ENCODE peak calls at places on chromosomes 5 and 9, in ten cellular contexts. One of them, this sample, is unnamed.
A peak's percentile ranks its signal among the peaks of the same experiment; 100 is the strongest.

GRCh38 chr9:68978054-68978453 is 35.9 kb downstream of the PRKACG start:
- DNase-seq in astrocyte: no peak
- DNase-seq in SJSA1: no peak
- DNase-seq in left lung: no peak
- DNase-seq in GM23248: no peak
- DNase-seq in prostate gland: no peak
- DNase-seq in CD8-positive, alpha-beta T cell: no peak
- DNase-seq in body of pancreas: no peak
- DNase-seq in effector memory CD4-positive, alpha-beta T cell: no peak
- DNase-seq in neural progenitor cell: no peak
- DNase-seq in this sample: no peak

GRCh38 chr5:123719004-123719403 is 207.0 kb downstream of the CSNK1G3 start:
- DNase-seq in body of pancreas: no peak
- DNase-seq in astrocyte: no peak
- DNase-seq in neural progenitor cell: peak; percentile 18
- DNase-seq in SJSA1: no peak
- DNase-seq in left lung: no peak
- DNase-seq in prostate gland: no peak
- DNase-seq in GM23248: peak; percentile 32
- DNase-seq in effector memory CD4-positive, alpha-beta T cell: no peak
- DNase-seq in CD8-positive, alpha-beta T cell: no peak
- DNase-seq in this sample: no peak

GRCh38 chr5:18992264-18992663 is 995.7 kb downstream of the CDH18 start:
- DNase-seq in SJSA1: no peak
- DNase-seq in astrocyte: no peak
- DNase-seq in neural progenitor cell: no peak
- DNase-seq in CD8-positive, alpha-beta T cell: no peak
- DNase-seq in prostate gland: no peak
- DNase-seq in effector memory CD4-positive, alpha-beta T cell: no peak
- DNase-seq in GM23248: no peak
- DNase-seq in left lung: no peak
- DNase-seq in body of pancreas: no peak
- DNase-seq in this sample: no peak

GRCh38 chr9:13917534-13917933 is 396.4 kb downstream of the NFIB start:
- DNase-seq in SJSA1: no peak
- DNase-seq in GM23248: no peak
- DNase-seq in left lung: no peak
- DNase-seq in astrocyte: no peak
- DNase-seq in CD8-positive, alpha-beta T cell: no peak
- DNase-seq in prostate gland: no peak
- DNase-seq in effector memory CD4-positive, alpha-beta T cell: no peak
- DNase-seq in body of pancreas: no peak
- DNase-seq in neural progenitor cell: no peak
- DNase-seq in this sample: no peak

GRCh38 chr9:123359546-123359945 is 3.5 kb downstream of the CRB2 start:
- DNase-seq in left lung: no peak
- DNase-seq in prostate gland: no peak
- DNase-seq in effector memory CD4-positive, alpha-beta T cell: no peak
- DNase-seq in GM23248: no peak
- DNase-seq in CD8-positive, alpha-beta T cell: no peak
- DNase-seq in astrocyte: no peak
- DNase-seq in body of pancreas: peak; percentile 36
- DNase-seq in neural progenitor cell: no peak
- DNase-seq in SJSA1: no peak
- DNase-seq in this sample: no peak

GRCh38 chr5:15992918-15993317 is 186.7 kb downstream of the MARCHF11 start:
- DNase-seq in GM23248: peak; percentile 67
- DNase-seq in left lung: no peak
- DNase-seq in astrocyte: peak; percentile 74
- DNase-seq in effector memory CD4-positive, alpha-beta T cell: no peak
- DNase-seq in CD8-positive, alpha-beta T cell: no peak
- DNase-seq in SJSA1: no peak
- DNase-seq in neural progenitor cell: no peak
- DNase-seq in prostate gland: no peak
- DNase-seq in body of pancreas: no peak
- DNase-seq in this sample: no peak

GRCh38 chr9:1208185-1208584 is 158.0 kb downstream of the DMRT2 start:
- DNase-seq in prostate gland: no peak
- DNase-seq in astrocyte: peak; percentile 42
- DNase-seq in effector memory CD4-positive, alpha-beta T cell: no peak
- DNase-seq in CD8-positive, alpha-beta T cell: no peak
- DNase-seq in left lung: no peak
- DNase-seq in SJSA1: no peak
- DNase-seq in body of pancreas: no peak
- DNase-seq in GM23248: peak; percentile 94
- DNase-seq in neural progenitor cell: no peak
- DNase-seq in this sample: peak; percentile 61

GRCh38 chr9:35553670-35554543 is 51.2 kb upstream of the TESK1 start:
- DNase-seq in SJSA1: peak; percentile 60
- DNase-seq in GM23248: peak; percentile 89
- DNase-seq in astrocyte: peak; percentile 41
- DNase-seq in effector memory CD4-positive, alpha-beta T cell: peak; percentile 6
- DNase-seq in left lung: no peak
- DNase-seq in prostate gland: peak; percentile 44
- DNase-seq in body of pancreas: peak; percentile 79
- DNase-seq in CD8-positive, alpha-beta T cell: peak; percentile 18
- DNase-seq in neural progenitor cell: peak; percentile 84
- DNase-seq in this sample: no peak

GRCh38 chr9:87712801-87713277 is 13.1 kb upstream of the CTSL start:
- DNase-seq in GM23248: no peak
- DNase-seq in left lung: no peak
- DNase-seq in body of pancreas: no peak
- DNase-seq in astrocyte: peak; percentile 5
- DNase-seq in prostate gland: no peak
- DNase-seq in neural progenitor cell: no peak
- DNase-seq in CD8-positive, alpha-beta T cell: no peak
- DNase-seq in SJSA1: no peak
- DNase-seq in effector memory CD4-positive, alpha-beta T cell: no peak
- DNase-seq in this sample: no peak

GRCh38 chr9:87713278-87713989 is 12.5 kb upstream of the CTSL start:
- DNase-seq in prostate gland: no peak
- DNase-seq in effector memory CD4-positive, alpha-beta T cell: no peak
- DNase-seq in CD8-positive, alpha-beta T cell: no peak
- DNase-seq in neural progenitor cell: no peak
- DNase-seq in SJSA1: peak; percentile 94
- DNase-seq in astrocyte: peak; percentile 98
- DNase-seq in body of pancreas: peak; percentile 60
- DNase-seq in GM23248: peak; percentile 100
- DNase-seq in left lung: peak; percentile 88
- DNase-seq in this sample: peak; percentile 96

GRCh38 chr9:87714819-87715218 is 11.1 kb upstream of the CTSL start:
- DNase-seq in left lung: no peak
- DNase-seq in GM23248: peak; percentile 89
- DNase-seq in body of pancreas: peak; percentile 85
- DNase-seq in SJSA1: no peak
- DNase-seq in effector memory CD4-positive, alpha-beta T cell: no peak
- DNase-seq in neural progenitor cell: no peak
- DNase-seq in CD8-positive, alpha-beta T cell: no peak
- DNase-seq in prostate gland: peak; percentile 82
- DNase-seq in astrocyte: peak; percentile 75
- DNase-seq in this sample: no peak

GRCh38 chr9:87711857-87712800 is 13.8 kb upstream of the CTSL start:
- DNase-seq in neural progenitor cell: no peak
- DNase-seq in astrocyte: peak; percentile 73
- DNase-seq in SJSA1: peak; percentile 84
- DNase-seq in GM23248: peak; percentile 97
- DNase-seq in CD8-positive, alpha-beta T cell: no peak
- DNase-seq in prostate gland: no peak
- DNase-seq in body of pancreas: no peak
- DNase-seq in effector memory CD4-positive, alpha-beta T cell: no peak
- DNase-seq in left lung: no peak
- DNase-seq in this sample: peak; percentile 85

GRCh38 chr9:87713990-87714335 is 12.0 kb upstream of the CTSL start:
- DNase-seq in left lung: no peak
- DNase-seq in body of pancreas: no peak
- DNase-seq in CD8-positive, alpha-beta T cell: no peak
- DNase-seq in prostate gland: no peak
- DNase-seq in effector memory CD4-positive, alpha-beta T cell: no peak
- DNase-seq in GM23248: no peak
- DNase-seq in SJSA1: no peak
- DNase-seq in astrocyte: no peak
- DNase-seq in neural progenitor cell: no peak
- DNase-seq in this sample: no peak
- H3K4me1 ChIP-seq in left lung: peaks cover 10% of the 10 kb centered on the region
- H3K4me1 ChIP-seq in body of pancreas: peaks cover 25% of the 10 kb centered on the region
- H3K4me1 ChIP-seq in CD8-positive, alpha-beta T cell: peaks cover 10% of the 10 kb centered on the region
- H3K4me1 ChIP-seq in prostate gland: peaks cover 3% of the 10 kb centered on the region
- H3K4me1 ChIP-seq in effector memory CD4-positive, alpha-beta T cell: peaks cover 7% of the 10 kb centered on the region
- H3K4me1 ChIP-seq in GM23248: peaks cover 50% of the 10 kb centered on the region
- H3K4me1 ChIP-seq in SJSA1: peaks cover 58% of the 10 kb centered on the region
- H3K4me1 ChIP-seq in astrocyte: peaks cover 35% of the 10 kb centered on the region
- H3K4me1 ChIP-seq in neural progenitor cell: no peaks in the 10 kb centered on the region
- H3K4me1 ChIP-seq in this sample: peaks cover 23% of the 10 kb centered on the region

DNA sequence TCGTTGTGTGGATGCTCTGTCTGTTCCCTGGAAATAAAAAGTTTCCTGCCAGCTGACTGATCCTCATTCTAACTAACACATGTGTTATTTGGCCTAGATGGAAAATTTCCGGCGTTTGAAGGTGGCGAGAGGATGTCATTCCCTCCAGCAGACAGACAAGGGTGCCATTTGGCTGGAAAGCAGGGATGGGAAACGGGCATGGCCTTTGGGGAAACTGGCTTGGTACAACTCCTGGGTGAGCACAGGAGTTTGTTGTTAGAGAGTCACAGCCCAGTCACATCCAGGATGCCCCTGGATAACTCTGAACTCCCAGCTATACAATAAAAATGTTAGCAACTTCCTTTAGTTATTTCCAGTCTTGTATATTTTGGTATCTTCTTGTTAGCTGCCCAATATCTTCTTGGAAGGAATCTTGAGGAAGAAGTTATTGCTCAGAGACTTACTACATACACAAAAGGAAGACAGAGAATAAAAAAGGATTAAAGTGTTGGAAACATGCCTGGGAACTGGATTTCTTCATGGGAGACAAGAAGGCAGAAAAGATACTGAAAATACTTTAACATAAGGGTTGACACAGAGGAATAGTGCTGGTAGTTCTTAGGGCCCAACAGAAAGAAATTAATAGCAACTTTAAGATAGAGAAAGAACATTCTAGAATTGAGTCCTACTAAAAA is 41.9 kb downstream of the TEK start:
- DNase-seq in effector memory CD4-positive, alpha-beta T cell: no peak
- DNase-seq in left lung: no peak
- DNase-seq in neural progenitor cell: no peak
- DNase-seq in body of pancreas: no peak
- DNase-seq in astrocyte: peak; percentile 23
- DNase-seq in SJSA1: no peak
- DNase-seq in prostate gland: no peak
- DNase-seq in CD8-positive, alpha-beta T cell: no peak
- DNase-seq in GM23248: peak; percentile 47
- DNase-seq in this sample: no peak
- H3K4me1 ChIP-seq in effector memory CD4-positive, alpha-beta T cell: no peaks in the 10 kb centered on the region
- H3K4me1 ChIP-seq in left lung: peaks cover 21% of the 10 kb centered on the region
- H3K4me1 ChIP-seq in neural progenitor cell: no peaks in the 10 kb centered on the region
- H3K4me1 ChIP-seq in body of pancreas: no peaks in the 10 kb centered on the region
- H3K4me1 ChIP-seq in astrocyte: peaks cover 27% of the 10 kb centered on the region
- H3K4me1 ChIP-seq in SJSA1: peaks cover 35% of the 10 kb centered on the region
- H3K4me1 ChIP-seq in prostate gland: no peaks in the 10 kb centered on the region
- H3K4me1 ChIP-seq in CD8-positive, alpha-beta T cell: no peaks in the 10 kb centered on the region
- H3K4me1 ChIP-seq in GM23248: peaks cover 43% of the 10 kb centered on the region
- H3K4me1 ChIP-seq in this sample: peaks cover 21% of the 10 kb centered on the region

GRCh38 chr5:106766913-106767312 is 903.8 kb downstream of the EFNA5 start:
- DNase-seq in SJSA1: no peak
- DNase-seq in left lung: no peak
- DNase-seq in prostate gland: no peak
- DNase-seq in astrocyte: no peak
- DNase-seq in effector memory CD4-positive, alpha-beta T cell: no peak
- DNase-seq in GM23248: no peak
- DNase-seq in body of pancreas: no peak
- DNase-seq in neural progenitor cell: no peak
- DNase-seq in CD8-positive, alpha-beta T cell: no peak
- DNase-seq in this sample: no peak
- H3K4me1 ChIP-seq in SJSA1: no peaks in the 10 kb centered on the region
- H3K4me1 ChIP-seq in left lung: no peaks in the 10 kb centered on the region
- H3K4me1 ChIP-seq in prostate gland: no peaks in the 10 kb centered on the region
- H3K4me1 ChIP-seq in astrocyte: no peaks in the 10 kb centered on the region
- H3K4me1 ChIP-seq in effector memory CD4-positive, alpha-beta T cell: no peaks in the 10 kb centered on the region
- H3K4me1 ChIP-seq in GM23248: no peaks in the 10 kb centered on the region
- H3K4me1 ChIP-seq in body of pancreas: no peaks in the 10 kb centered on the region
- H3K4me1 ChIP-seq in neural progenitor cell: no peaks in the 10 kb centered on the region
- H3K4me1 ChIP-seq in CD8-positive, alpha-beta T cell: no peaks in the 10 kb centered on the region
- H3K4me1 ChIP-seq in this sample: no peaks in the 10 kb centered on the region

GRCh38 chr5:132394681-132395259 is 25.3 kb downstream of the SLC22A5 start:
- DNase-seq in GM23248: no peak
- DNase-seq in CD8-positive, alpha-beta T cell: no peak
- DNase-seq in astrocyte: no peak
- DNase-seq in SJSA1: no peak
- DNase-seq in left lung: no peak
- DNase-seq in body of pancreas: no peak
- DNase-seq in effector memory CD4-positive, alpha-beta T cell: no peak
- DNase-seq in prostate gland: no peak
- DNase-seq in neural progenitor cell: no peak
- DNase-seq in this sample: no peak
- H3K4me1 ChIP-seq in GM23248: peaks cover 7% of the 10 kb centered on the region
- H3K4me1 ChIP-seq in CD8-positive, alpha-beta T cell: peaks cover 41% of the 10 kb centered on the region
- H3K4me1 ChIP-seq in astrocyte: peaks cover 8% of the 10 kb centered on the region
- H3K4me1 ChIP-seq in SJSA1: peaks cover 16% of the 10 kb centered on the region
- H3K4me1 ChIP-seq in left lung: no peaks in the 10 kb centered on the region
- H3K4me1 ChIP-seq in body of pancreas: no peaks in the 10 kb centered on the region
- H3K4me1 ChIP-seq in effector memory CD4-positive, alpha-beta T cell: peaks cover 34% of the 10 kb centered on the region
- H3K4me1 ChIP-seq in prostate gland: no peaks in the 10 kb centered on the region
- H3K4me1 ChIP-seq in neural progenitor cell: peaks cover 5% of the 10 kb centered on the region
- H3K4me1 ChIP-seq in this sample: peaks cover 62% of the 10 kb centered on the region

GRCh38 chr9:32839013-32839442 is 55.7 kb downstream of the TMEM215 start:
- DNase-seq in prostate gland: no peak
- DNase-seq in body of pancreas: no peak
- DNase-seq in CD8-positive, alpha-beta T cell: no peak
- DNase-seq in left lung: no peak
- DNase-seq in GM23248: no peak
- DNase-seq in effector memory CD4-positive, alpha-beta T cell: no peak
- DNase-seq in astrocyte: no peak
- DNase-seq in neural progenitor cell: no peak
- DNase-seq in SJSA1: no peak
- DNase-seq in this sample: no peak

GRCh38 chr9:32839486-32839885 is 56.1 kb downstream of the TMEM215 start:
- DNase-seq in CD8-positive, alpha-beta T cell: no peak
- DNase-seq in effector memory CD4-positive, alpha-beta T cell: no peak
- DNase-seq in prostate gland: no peak
- DNase-seq in GM23248: peak; percentile 9
- DNase-seq in body of pancreas: no peak
- DNase-seq in astrocyte: no peak
- DNase-seq in neural progenitor cell: no peak
- DNase-seq in left lung: no peak
- DNase-seq in SJSA1: no peak
- DNase-seq in this sample: no peak

GRCh38 chr9:32843295-32843694 is 60.0 kb downstream of the TMEM215 start:
- DNase-seq in body of pancreas: no peak
- DNase-seq in prostate gland: no peak
- DNase-seq in GM23248: no peak
- DNase-seq in effector memory CD4-positive, alpha-beta T cell: no peak
- DNase-seq in neural progenitor cell: no peak
- DNase-seq in CD8-positive, alpha-beta T cell: no peak
- DNase-seq in SJSA1: no peak
- DNase-seq in left lung: no peak
- DNase-seq in astrocyte: no peak
- DNase-seq in this sample: no peak

GRCh38 chr9:32841314-32841713 is 58.0 kb downstream of the TMEM215 start:
- DNase-seq in neural progenitor cell: no peak
- DNase-seq in CD8-positive, alpha-beta T cell: no peak
- DNase-seq in prostate gland: no peak
- DNase-seq in GM23248: no peak
- DNase-seq in left lung: no peak
- DNase-seq in body of pancreas: no peak
- DNase-seq in effector memory CD4-positive, alpha-beta T cell: no peak
- DNase-seq in astrocyte: no peak
- DNase-seq in SJSA1: no peak
- DNase-seq in this sample: no peak

GRCh38 chr9:32844259-32844658 is 60.9 kb downstream of the TMEM215 start:
- DNase-seq in neural progenitor cell: no peak
- DNase-seq in effector memory CD4-positive, alpha-beta T cell: no peak
- DNase-seq in GM23248: no peak
- DNase-seq in CD8-positive, alpha-beta T cell: no peak
- DNase-seq in SJSA1: no peak
- DNase-seq in left lung: no peak
- DNase-seq in astrocyte: no peak
- DNase-seq in prostate gland: no peak
- DNase-seq in body of pancreas: no peak
- DNase-seq in this sample: no peak
- H3K4me1 ChIP-seq in neural progenitor cell: no peaks in the 10 kb centered on the region
- H3K4me1 ChIP-seq in effector memory CD4-positive, alpha-beta T cell: no peaks in the 10 kb centered on the region
- H3K4me1 ChIP-seq in GM23248: no peaks in the 10 kb centered on the region
- H3K4me1 ChIP-seq in CD8-positive, alpha-beta T cell: no peaks in the 10 kb centered on the region
- H3K4me1 ChIP-seq in SJSA1: no peaks in the 10 kb centered on the region
- H3K4me1 ChIP-seq in left lung: no peaks in the 10 kb centered on the region
- H3K4me1 ChIP-seq in astrocyte: no peaks in the 10 kb centered on the region
- H3K4me1 ChIP-seq in prostate gland: no peaks in the 10 kb centered on the region
- H3K4me1 ChIP-seq in body of pancreas: no peaks in the 10 kb centered on the region
- H3K4me1 ChIP-seq in this sample: no peaks in the 10 kb centered on the region

This sample was measured in suprapubic skin.